ENCODE peak calls at places on chromosomes 11 and 22, in ten cellular contexts. N, C, I, A, V, O, W, G, S and K are unnamed samples.

GRCh38 chr22:21051145-21051835 is 5.5 kb downstream of the LRRC74B start:
- DNase-seq in G (no peak), C (no peak), O (no peak), S (no peak), I (no peak), N (no peak), A (no peak), W (no peak), V (no peak), K (no peak)

GRCh38 chr11:79119491-79120284 is 321.1 kb downstream of the TENM4 start:
- DNase-seq in O (no peak), V (no peak), I (no peak), S (no peak), G (no peak), C (no peak), W (no peak), N (no peak), A (no peak), K (no peak)

GRCh38 chr11:18987454-18988231 is 48.4 kb upstream of the MRGPRX1 start:
- DNase-seq in A (no peak), N (peak), S (no peak), G (no peak), O (no peak), V (no peak), I (no peak), W (no peak), C (peak), K (no peak)

GRCh38 chr22:48923909-48924475 is 903.7 kb downstream of the BRD1 start:
- DNase-seq in O (no peak), I (no peak), C (no peak), G (no peak), S (no peak), A (no peak), N (no peak), W (no peak), V (no peak), K (no peak)

GRCh38 chr11:14764213-14764898 is 120.8 kb downstream of the PDE3B start:
- DNase-seq in N (no peak), A (no peak), S (no peak), G (no peak), O (no peak), C (no peak), W (no peak), I (no peak), V (no peak), K (peak)

GRCh38 chr11:19679952-19680823 is 32.4 kb upstream of the NAV2 start:
- DNase-seq in O (peak), S (no peak), G (no peak), W (peak), A (no peak), V (peak), N (peak), I (peak), C (peak), K (no peak)

GRCh38 chr22:38718414-38718813 is 12.7 kb downstream of the GTPBP1 start:
- DNase-seq in V (no peak), G (no peak), S (no peak), A (no peak), O (peak), I (no peak), C (peak), N (peak), W (peak), K (no peak)

GRCh38 chr22:47007496-47007895 is 245.0 kb downstream of the TBC1D22A start:
- DNase-seq in C (no peak), A (no peak), O (no peak), W (no peak), V (no peak), I (no peak), G (no peak), S (no peak), N (no peak), K (no peak)

GRCh38 chr22:21443057-21443734 is 24.0 kb upstream of the TMEM191C start:
- DNase-seq in C (no peak), G (no peak), A (no peak), S (no peak), V (no peak), I (peak), W (peak), N (no peak), O (no peak), K (no peak)

GRCh38 chr11:11211888-11212287 is 141.2 kb downstream of the CSNK2A3 start:
- DNase-seq in W (no peak), V (no peak), A (no peak), S (no peak), N (no peak), I (no peak), O (no peak), G (no peak), C (peak), K (no peak)

GRCh38 chr11:65639623-65640482 is 2.0 kb downstream of the SIPA1 start:
- DNase-seq in G (peak), O (no peak), W (peak), N (no peak), S (peak), A (peak), C (no peak), I (peak), V (no peak), K (peak)

GRCh38 chr11:82775218-82775617 is 41.6 kb upstream of the FAM181B start:
- DNase-seq in S (no peak), G (no peak), N (no peak), C (no peak), O (no peak), I (no peak), A (no peak), V (no peak), W (no peak), K (no peak)